ENCODE peak calls at places on chromosome 12, in four cellular contexts. M is Peyer's patch, J is K562, S is heart left ventricle. X is an unnamed sample.

GRCh38 chr12:129179941-129180340 is 326.7 kb downstream of the GLT1D1 start:
- DNase-seq in J (no peak), M (no peak), S (no peak), X (no peak)

GRCh38 chr12:27537855-27538675 is 14.1 kb downstream of the PPFIBP1 start:
- DNase-seq in M (no peak), S (no peak), J (no peak), X (no peak)

GRCh38 chr12:29073631-29074239 is 75.3 kb upstream of the FAR2 start:
- DNase-seq in M (no peak), J (peak; percentile 32), S (no peak), X (no peak)

GRCh38 chr12:13234045-13234641 is 37.6 kb downstream of the EMP1 start:
- DNase-seq in J (peak; percentile 34), M (peak; percentile 75), S (no peak), X (no peak)

GRCh38 chr12:100427078-100427477 is 46.6 kb upstream of the NR1H4 start:
- DNase-seq in J (no peak), M (peak; percentile 49), S (no peak), X (no peak)

GRCh38 chr12:122166422-122167327 is 7.3 kb downstream of the IL31 start:
- DNase-seq in S (no peak), M (no peak), J (no peak), X (no peak)

GRCh38 chr12:55930771-55931316 is at the start of gene DGKA:
- DNase-seq in S (no peak), M (peak; percentile 88), J (peak; percentile 77), X (no peak)

GRCh38 chr12:65324056-65324455 is 45.6 kb downstream of the MSRB3 start:
- DNase-seq in S (no peak), M (no peak), J (no peak), X (no peak)

GRCh38 chr12:87086118-87086891 is 830.1 kb upstream of the MGAT4C start:
- DNase-seq in J (no peak), S (no peak), M (no peak), X (no peak)

GRCh38 chr12:106096376-106096775 is 42.4 kb downstream of the NUAK1 start:
- DNase-seq in S (peak; percentile 41), M (no peak), J (no peak), X (peak; percentile 64)

GRCh38 chr12:1213205-1213604 is 222.2 kb downstream of the ERC1 start:
- DNase-seq in M (no peak), J (no peak), S (no peak), X (no peak)

GRCh38 chr12:109804820-109805761 is 28.1 kb downstream of the TRPV4 start:
- DNase-seq in S (peak; percentile 59), M (peak; percentile 86), J (peak; percentile 63), X (peak; percentile 70)

GRCh38 chr12:6461401-6462233 is 8.9 kb downstream of the VAMP1 start:
- DNase-seq in M (peak; percentile 96), J (no peak), S (peak; percentile 44), X (no peak)

GRCh38 chr12:57001448-57001906 is 4.9 kb downstream of the ZBTB39 start:
- DNase-seq in M (peak; percentile 86), J (peak; percentile 91), S (peak; percentile 63), X (peak; percentile 89)

GRCh38 chr12:15558915-15559528 is 230.2 kb downstream of the EPS8 start:
- DNase-seq in M (no peak), S (no peak), J (no peak), X (no peak)

GRCh38 chr12:43318002-43318401 is 234.0 kb downstream of the ADAMTS20 start:
- DNase-seq in M (no peak), J (no peak), S (no peak), X (no peak)

GRCh38 chr12:107310621-107311020 is 217.3 kb upstream of the CRY1 start:
- DNase-seq in J (no peak), S (no peak), M (no peak), X (no peak)

GRCh38 chr12:65765436-65765813 is 58.9 kb upstream of the HMGA2 start:
- DNase-seq in J (no peak), S (no peak), M (no peak), X (no peak)

GRCh38 chr12:13106666-13107065 is 3.2 kb upstream of the GSG1 start:
- DNase-seq in S (no peak), J (no peak), M (no peak), X (no peak)

GRCh38 chr12:48671231-48671856 is 10.7 kb downstream of the KANSL2 start:
- DNase-seq in J (no peak), M (no peak), S (no peak), X (no peak)

GRCh38 chr12:70052931-70053497 is 190.2 kb upstream of the CNOT2 start:
- DNase-seq in J (peak; percentile 81), S (peak; percentile 34), M (peak; percentile 66), X (peak; percentile 19)

GRCh38 chr12:30796508-30796780 is 41.7 kb upstream of the CAPRIN2 start:
- DNase-seq in M (no peak), S (peak; percentile 37), J (no peak), X (no peak)

GRCh38 chr12:68665016-68665569 is 21.7 kb upstream of the NUP107 start:
- DNase-seq in J (peak; percentile 11), M (no peak), S (no peak), X (no peak)

GRCh38 chr12:21881950-21882349 is 59.3 kb downstream of the ABCC9 start:
- DNase-seq in J (no peak), S (peak; percentile 73), M (no peak), X (peak; percentile 78)

GRCh38 chr12:47071241-47071852 is 8.1 kb upstream of the PCED1B start:
- DNase-seq in M (no peak), J (peak; percentile 58), S (no peak), X (no peak)

GRCh38 chr12:100453953-100454352 is 19.7 kb upstream of the NR1H4 start:
- DNase-seq in M (no peak), S (no peak), J (no peak), X (no peak)

GRCh38 chr12:108340037-108340436 is 926 bp upstream of the CMKLR1 start:
- DNase-seq in J (no peak), S (no peak), M (no peak), X (no peak)

GRCh38 chr12:131676544-131676943 is 34.3 kb upstream of the SFSWAP start:
- DNase-seq in M (no peak), S (no peak), J (no peak), X (no peak)

GRCh38 chr12:42779186-42779859 is 189.8 kb upstream of the PRICKLE1 start:
- DNase-seq in S (peak; percentile 31), M (no peak), J (no peak), X (no peak)

DNA sequence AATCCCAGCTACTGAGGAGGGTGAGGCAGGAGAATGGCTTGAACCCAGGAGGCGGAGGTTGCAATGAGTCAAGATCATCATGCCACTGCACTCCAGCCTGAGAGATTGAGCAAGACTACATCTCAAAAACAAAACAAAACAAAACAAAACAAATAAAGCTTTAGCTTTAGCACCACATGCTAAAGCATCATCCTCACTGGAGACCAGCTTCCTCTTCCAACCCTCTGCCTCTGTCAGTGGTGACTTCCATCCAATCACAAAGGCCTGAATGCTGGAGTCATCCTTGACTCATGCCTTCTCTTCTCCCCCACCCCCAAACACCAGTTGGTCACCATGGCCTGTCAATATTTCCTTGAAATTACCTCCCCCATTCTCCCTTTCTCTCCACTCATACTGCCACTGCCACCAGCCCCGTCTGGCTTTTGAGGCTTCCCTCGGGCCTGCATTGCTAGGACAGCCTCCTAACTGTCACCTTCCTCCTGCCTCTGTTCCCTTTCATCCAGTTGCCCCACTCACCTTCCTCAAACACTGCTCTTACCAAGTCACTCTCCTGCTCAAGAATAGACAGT is 1.4 kb downstream of the ZNF385A start:
- DNase-seq in J (peak; percentile 79), S (no peak), M (no peak), X (no peak)
- TF ChIP-seq POLR2A in J (peak; percentile 25), S (no peak), M (no peak), X (no peak)

GRCh38 chr12:54215990-54216579 is 27.3 kb upstream of the SMUG1 start:
- DNase-seq in S (no peak), M (peak; percentile 58), J (peak; percentile 77), X (peak; percentile 51)
- H3K4me3 ChIP-seq in S (peak overlapping the region; percentile 24), M (no peak overlapping the region), J (peak overlapping the region; percentile 35), X (no peak overlapping the region)

GRCh38 chr12:116441292-116441691 is 117.9 kb upstream of the MAP1LC3B2 start:
- DNase-seq in S (peak; percentile 33), J (no peak), M (no peak), X (no peak)

GRCh38 chr12:116442981-116443380 is 116.2 kb upstream of the MAP1LC3B2 start:
- DNase-seq in M (no peak), J (no peak), S (no peak), X (no peak)

GRCh38 chr12:116444590-116444943 is 114.6 kb upstream of the MAP1LC3B2 start:
- DNase-seq in M (no peak), S (no peak), J (no peak), X (no peak)

GRCh38 chr12:116442304-116442703 is 116.9 kb upstream of the MAP1LC3B2 start:
- DNase-seq in M (no peak), S (no peak), J (no peak), X (no peak)

DNA sequence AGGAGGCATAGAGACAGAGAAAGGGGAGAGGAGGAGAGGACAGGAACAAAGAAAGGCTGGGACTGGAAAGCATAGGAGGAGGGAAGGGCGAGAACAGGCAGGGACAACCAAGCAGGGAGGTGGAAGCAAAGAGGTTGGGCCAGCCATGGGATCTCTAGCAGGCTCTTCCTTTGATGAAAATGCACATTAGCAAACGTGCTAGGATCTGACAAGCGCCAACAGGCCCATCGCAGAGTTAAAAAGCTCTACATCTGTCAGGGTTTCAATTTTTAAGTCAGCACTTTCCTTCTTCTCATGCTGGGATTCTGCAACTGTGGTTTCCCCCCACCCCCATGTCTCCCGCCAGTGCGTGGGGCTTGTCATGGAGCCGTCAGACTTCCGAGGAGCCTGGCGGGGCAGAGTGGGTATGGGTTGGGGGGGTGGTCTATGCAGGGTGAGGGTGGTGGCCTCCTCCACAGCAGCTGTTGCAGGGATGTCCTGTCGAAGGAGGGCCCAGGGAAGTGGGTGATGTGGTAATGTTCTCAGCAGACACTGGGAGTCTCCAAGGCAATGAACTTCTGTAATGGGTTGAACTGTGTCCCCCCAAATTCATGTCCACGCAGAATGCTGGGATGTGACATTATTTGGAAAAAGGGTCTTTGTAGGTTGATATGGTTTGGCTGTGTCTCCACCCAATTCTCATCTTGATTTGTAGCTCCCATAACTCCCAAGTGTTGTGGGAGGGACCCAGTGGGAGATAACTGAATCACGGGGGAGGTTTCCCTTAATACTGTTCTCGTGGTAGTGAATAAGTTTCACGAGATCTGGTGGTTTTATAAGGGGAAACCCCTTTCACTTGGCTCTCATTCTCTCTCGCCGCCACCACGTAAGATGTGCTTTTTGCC is 115.2 kb upstream of the MAP1LC3B2 start:
- DNase-seq in M (no peak), J (peak; percentile 46), S (no peak), X (no peak)
- TF ChIP-seq POLR2A in M (no peak), J (no peak), S (no peak), X (no peak)

GRCh38 chr12:95857799-95858198 is 953 bp upstream of the SNRPF start:
- DNase-seq in M (no peak), S (no peak), J (no peak), X (no peak)
- H3K4me3 ChIP-seq in M (no peak overlapping the region), S (no peak overlapping the region), J (no peak overlapping the region), X (no peak overlapping the region)

GRCh38 chr12:9064815-9065606 is 50.7 kb downstream of the A2M start:
- DNase-seq in J (no peak), M (peak; percentile 90), S (peak; percentile 83), X (peak; percentile 95)
- TF ChIP-seq POLR2A in J (no peak), M (peak; percentile 85), S (no peak), X (peak; percentile 86)